ENCODE peak calls at places on chromosomes 16 and 17, in nine cellular contexts. A is Caki2, H is choroid plexus epithelial cell, P is HT1080, Y is T follicular helper cell, X is NCI-H524, S is NB4, K is HS-5, T is AG08395. F is an unnamed sample.

GRCh38 chr16:54194008-54194731 is 92.4 kb downstream of the IRX3 start:
- DNase-seq in S (peak; percentile 86), K (no peak), X (peak; percentile 24), T (peak; percentile 58), H (peak; percentile 80), Y (no peak), A (no peak), P (no peak), F (no peak)

GRCh38 chr16:57260294-57260929 is 15.4 kb downstream of the ARL2BP start:
- DNase-seq in Y (no peak), S (peak; percentile 39), X (no peak), P (peak; percentile 95), A (peak; percentile 57), K (no peak), T (peak; percentile 71), H (peak; percentile 87), F (no peak)

GRCh38 chr17:2390199-2390880 is 10.5 kb downstream of the MNT start:
- DNase-seq in A (no peak), Y (no peak), K (no peak), T (peak; percentile 40), H (no peak), S (no peak), X (no peak), P (no peak), F (no peak)

GRCh38 chr16:20610892-20611349 is 34.8 kb upstream of the ACSM2B start:
- DNase-seq in T (no peak), P (no peak), K (no peak), H (no peak), X (no peak), Y (no peak), S (no peak), A (no peak), F (no peak)

GRCh38 chr16:17432902-17433576 is 37.7 kb downstream of the XYLT1 start:
- DNase-seq in K (no peak), H (peak; percentile 2), S (no peak), T (peak; percentile 33), A (no peak), Y (no peak), X (no peak), P (no peak), F (no peak)

GRCh38 chr16:88638323-88639230 is at the start of gene IL17C:
- DNase-seq in H (no peak), S (no peak), Y (no peak), P (no peak), K (no peak), A (no peak), X (no peak), T (no peak), F (no peak)

GRCh38 chr17:39753514-39754160 is 15.9 kb downstream of the GRB7 start:
- DNase-seq in K (no peak), X (peak; percentile 52), Y (peak; percentile 52), P (no peak), H (no peak), S (peak; percentile 93), T (peak; percentile 58), A (no peak), F (peak; percentile 38)

GRCh38 chr16:22316411-22316811 is 19.2 kb downstream of the POLR3E start:
- DNase-seq in Y (no peak), H (no peak), X (no peak), P (no peak), A (no peak), S (no peak), K (no peak), T (no peak), F (no peak)

GRCh38 chr16:71963125-71963875 is 36.9 kb downstream of the PKD1L3 start:
- DNase-seq in P (no peak), K (no peak), A (no peak), S (no peak), T (no peak), Y (no peak), H (no peak), X (no peak), F (no peak)

GRCh38 chr17:77140878-77141767 is at the start of gene SEC14L1:
- DNase-seq in X (peak; percentile 58), P (peak; percentile 33), A (peak; percentile 35), T (no peak), K (no peak), S (peak; percentile 62), H (peak; percentile 52), Y (no peak), F (peak; percentile 27)

GRCh38 chr17:2853722-2854580 is 57.7 kb downstream of the RAP1GAP2 start:
- DNase-seq in T (no peak), S (no peak), Y (no peak), P (no peak), X (no peak), K (no peak), A (peak; percentile 21), H (no peak), F (no peak)

GRCh38 chr16:67544329-67544841 is 15.8 kb downstream of the RIPOR1 start:
- DNase-seq in S (no peak), X (no peak), P (no peak), T (no peak), Y (no peak), A (no peak), K (no peak), H (no peak), F (no peak)

GRCh38 chr17:76582660-76583059 is 3.0 kb downstream of the ST6GALNAC2 start:
- DNase-seq in X (no peak), H (no peak), A (no peak), Y (no peak), P (no peak), T (no peak), S (no peak), K (no peak), F (no peak)

GRCh38 chr17:79993390-79994221 is 42.1 kb downstream of the TBC1D16 start:
- DNase-seq in S (peak; percentile 97), K (peak; percentile 56), X (no peak), T (peak; percentile 86), A (no peak), Y (no peak), H (peak; percentile 98), P (no peak), F (no peak)

GRCh38 chr17:4953461-4953961 is 2.6 kb downstream of the ENO3 start:
- DNase-seq in K (no peak), H (peak; percentile 62), A (peak; percentile 58), P (peak; percentile 65), S (no peak), Y (no peak), T (peak; percentile 86), X (no peak), F (no peak)

GRCh38 chr16:57950382-57950781 is 20.5 kb downstream of the CNGB1 start:
- DNase-seq in Y (no peak), X (no peak), S (no peak), T (no peak), K (no peak), H (no peak), A (no peak), P (no peak), F (no peak)

GRCh38 chr16:31373235-31373634 is 18.3 kb downstream of the ITGAX start:
- DNase-seq in T (no peak), K (no peak), S (no peak), P (no peak), Y (no peak), X (no peak), H (no peak), A (no peak), F (no peak)

GRCh38 chr17:62664336-62665120 is 37.1 kb downstream of the MRC2 start:
- DNase-seq in S (no peak), Y (no peak), X (no peak), H (no peak), T (no peak), A (no peak), P (no peak), K (no peak), F (no peak)

GRCh38 chr16:73023752-73024570 is 24.0 kb downstream of the ZFHX3 start:
- DNase-seq in P (no peak), T (no peak), S (no peak), K (no peak), X (no peak), Y (no peak), A (no peak), H (no peak), F (no peak)

GRCh38 chr17:1058423-1059130 is 61.6 kb downstream of the TIMM22 start:
- DNase-seq in H (peak; percentile 39), K (no peak), X (no peak), S (peak; percentile 61), A (peak; percentile 36), P (peak; percentile 57), Y (peak; percentile 8), T (no peak), F (peak; percentile 41)

GRCh38 chr17:67157732-67158639 is 87.0 kb downstream of the HELZ start:
- DNase-seq in S (peak; percentile 61), P (no peak), A (no peak), Y (no peak), K (no peak), T (peak; percentile 32), X (peak; percentile 31), H (peak; percentile 79), F (peak; percentile 6)

GRCh38 chr16:75420987-75421819 is 12.1 kb downstream of the CFDP1 start:
- DNase-seq in K (no peak), P (peak; percentile 70), X (peak; percentile 92), H (peak; percentile 81), Y (no peak), A (peak; percentile 44), S (peak; percentile 89), T (peak; percentile 29), F (no peak)

GRCh38 chr17:9120471-9120870 is 99.2 kb downstream of the NTN1 start:
- DNase-seq in T (no peak), S (peak; percentile 23), X (no peak), H (no peak), A (no peak), P (no peak), Y (no peak), K (no peak), F (no peak)

GRCh38 chr17:77724876-77725615 is 233.5 kb upstream of the TNRC6C start:
- DNase-seq in Y (no peak), H (no peak), T (no peak), S (no peak), P (no peak), X (no peak), K (no peak), A (no peak), F (no peak)

GRCh38 chr17:76523084-76524037 is 14.1 kb downstream of the CYGB start:
- DNase-seq in P (peak; percentile 71), T (peak; percentile 79), X (peak; percentile 73), Y (peak; percentile 71), S (peak; percentile 77), A (peak; percentile 59), K (no peak), H (peak; percentile 58), F (peak; percentile 29)

GRCh38 chr17:66165537-66166123 is 26.3 kb downstream of the CEP112 start:
- DNase-seq in S (peak; percentile 60), A (peak; percentile 25), Y (no peak), X (peak; percentile 20), P (peak; percentile 29), T (peak; percentile 72), K (peak; percentile 33), H (peak; percentile 84), F (peak; percentile 2)

GRCh38 chr16:17403859-17404545 is 66.8 kb downstream of the XYLT1 start:
- DNase-seq in A (no peak), X (no peak), S (no peak), H (no peak), Y (no peak), P (no peak), T (no peak), K (no peak), F (no peak)

GRCh38 chr16:31356566-31357323 is 1.8 kb downstream of the ITGAX start:
- DNase-seq in Y (no peak), H (no peak), T (no peak), S (no peak), X (no peak), A (no peak), P (no peak), K (no peak), F (no peak)